ENCODE peak calls at places on chromosomes 11 and 22, in ten cellular contexts. T is H1, Y is GOT3, J is HEK293T, R is iris pigment epithelial cell, A is colonic mucosa, Q is osteocyte, V is testis, P is left colon, Z is WTC11. O is an unnamed sample.

GRCh38 chr11:15977116-15977515 is 379.2 kb downstream of the SOX6 start:
- DNase-seq in V (no peak), Z (no peak), T (no peak), Q (no peak), J (no peak), Y (no peak), R (no peak), P (no peak), A (no peak), O (no peak)

GRCh38 chr11:27347949-27348879 is 14.8 kb downstream of the CCDC34 start:
- DNase-seq in A (no peak), V (no peak), Q (no peak), R (no peak), Y (no peak), J (peak; percentile 12), P (no peak), Z (no peak), T (no peak), O (no peak)

GRCh38 chr11:132658696-132659095 is 873.6 kb downstream of the OPCML start:
- DNase-seq in Q (no peak), P (no peak), T (no peak), Y (no peak), R (no peak), V (no peak), Z (no peak), J (no peak), A (no peak), O (no peak)

GRCh38 chr22:31715157-31715778 is 34.7 kb downstream of the PRR14L start:
- DNase-seq in R (no peak), T (no peak), P (no peak), J (no peak), Q (no peak), V (no peak), A (no peak), Y (no peak), Z (no peak), O (no peak)

GRCh38 chr22:35592418-35592967 is 24.6 kb downstream of the MB start:
- DNase-seq in V (no peak), Z (no peak), R (no peak), P (no peak), J (no peak), Y (no peak), A (no peak), T (no peak), Q (no peak), O (no peak)

GRCh38 chr11:73198677-73199076 is 19.4 kb upstream of the P2RY2 start:
- DNase-seq in A (no peak), R (peak; percentile 23), P (no peak), Q (no peak), V (no peak), Y (no peak), T (no peak), Z (peak; percentile 4), J (no peak), O (peak; percentile 61)

GRCh38 chr11:45805305-45806071 is 539 bp downstream of the SLC35C1 start:
- DNase-seq in P (peak; percentile 54), J (peak; percentile 26), Z (peak; percentile 28), Q (no peak), T (peak; percentile 66), A (no peak), V (peak; percentile 36), Y (no peak), R (peak; percentile 86), O (peak; percentile 54)

GRCh38 chr11:2997406-2997805 is 5.3 kb upstream of the NAP1L4 start:
- DNase-seq in V (no peak), Y (no peak), A (no peak), J (no peak), T (no peak), P (no peak), Z (no peak), R (no peak), Q (no peak), O (no peak)

GRCh38 chr22:37218771-37219411 is 6.6 kb upstream of the SSTR3 start:
- DNase-seq in R (no peak), Y (no peak), P (no peak), V (no peak), Z (no peak), T (no peak), A (no peak), J (no peak), Q (no peak), O (no peak)

GRCh38 chr22:30978304-30978962 is 9.4 kb downstream of the TUG1 start:
- DNase-seq in J (no peak), T (no peak), A (no peak), P (no peak), Q (no peak), Y (no peak), Z (no peak), V (no peak), R (no peak), O (no peak)

GRCh38 chr11:20739004-20739612 is 69.7 kb downstream of the NELL1 start:
- DNase-seq in V (no peak), Y (no peak), T (no peak), Z (no peak), J (no peak), P (no peak), A (no peak), R (no peak), Q (no peak), O (no peak)

GRCh38 chr22:28351585-28351984 is 328.1 kb downstream of the TTC28 start:
- DNase-seq in R (no peak), Z (no peak), Y (no peak), T (no peak), J (no peak), P (no peak), A (no peak), V (no peak), Q (no peak), O (no peak)

GRCh38 chr22:48940988-48941902 is 886.4 kb downstream of the BRD1 start:
- DNase-seq in J (no peak), P (no peak), Y (no peak), T (peak; percentile 37), Q (peak; percentile 75), V (no peak), R (no peak), Z (no peak), A (peak; percentile 8), O (peak; percentile 23)

GRCh38 chr11:11552688-11553087 is 69.1 kb downstream of the GALNT18 start:
- DNase-seq in J (no peak), Y (no peak), V (no peak), T (no peak), R (no peak), A (no peak), P (peak; percentile 24), Q (no peak), Z (no peak), O (peak; percentile 71)

GRCh38 chr11:3655548-3655947 is 10.6 kb downstream of the ART1 start:
- DNase-seq in V (no peak), J (no peak), P (no peak), Q (no peak), Y (no peak), T (no peak), Z (no peak), A (no peak), R (no peak), O (no peak)

GRCh38 chr22:43946391-43946680 is 8.9 kb upstream of the SAMM50 start:
- DNase-seq in P (no peak), Z (no peak), Y (no peak), A (no peak), V (no peak), Q (no peak), J (peak; percentile 47), R (no peak), T (no peak), O (no peak)

GRCh38 chr11:2804701-2805387 is 80.7 kb downstream of the CDKN1C start:
- DNase-seq in Q (peak; percentile 78), Y (no peak), P (no peak), T (peak; percentile 44), Z (peak; percentile 9), R (no peak), V (peak; percentile 12), J (no peak), A (peak; percentile 16), O (peak; percentile 27)